ENCODE peak calls at places on chromosomes 11 and 22, in eight cellular contexts. K is prostate gland, X is HCT116, G is spleen, V is breast epithelium, R is suprapubic skin, M is HepG2, E is GM12891. N is an unnamed sample.

GRCh38 chr11:64665381-64665780 is 57.6 kb downstream of the NRXN2 start:
- DNase-seq in K (no peak), X (no peak), G (no peak), V (no peak), R (no peak), M (no peak), E (no peak), N (no peak)

GRCh38 chr22:22195265-22196017 is 49.1 kb upstream of the VPREB1 start:
- DNase-seq in K (peak), X (peak), G (peak), V (peak), R (no peak), M (peak), E (no peak), N (peak)

GRCh38 chr11:134282121-134283045 is 6.2 kb downstream of the GLB1L3 start:
- DNase-seq in K (no peak), X (no peak), G (no peak), V (no peak), R (no peak), M (no peak), E (no peak), N (no peak)

GRCh38 chr11:8913961-8914660 is 3.1 kb downstream of the AKIP1 start:
- DNase-seq in K (no peak), X (no peak), G (no peak), V (no peak), R (no peak), M (peak), E (no peak), N (peak)

GRCh38 chr11:88231894-88232482 is 56.7 kb upstream of the RAB38 start:
- DNase-seq in K (no peak), X (no peak), G (no peak), V (no peak), R (no peak), M (peak), E (peak), N (peak)

GRCh38 chr11:2164861-2165555 is 4.0 kb upstream of the INS start:
- DNase-seq in K (no peak), X (no peak), G (no peak), V (peak), R (no peak), M (no peak), E (no peak), N (no peak)

GRCh38 chr11:126212089-126212660 is 593 bp downstream of the FAM118B start:
- DNase-seq in K (no peak), X (no peak), G (no peak), V (no peak), R (no peak), M (no peak), E (no peak), N (peak)

GRCh38 chr11:133104014-133104753 is 428.1 kb downstream of the OPCML start:
- DNase-seq in K (no peak), X (no peak), G (no peak), V (no peak), R (no peak), M (no peak), E (no peak), N (no peak)

GRCh38 chr11:114307524-114308203 is 11.5 kb downstream of the NNMT start:
- DNase-seq in K (no peak), X (no peak), G (no peak), V (peak), R (peak), M (peak), E (no peak), N (peak)

GRCh38 chr22:17113600-17113999 is 7.6 kb downstream of the TMEM121B start:
- DNase-seq in K (no peak), X (no peak), G (peak), V (no peak), R (no peak), M (no peak), E (no peak), N (no peak)

GRCh38 chr11:45091563-45092392 is 54.7 kb upstream of the PRDM11 start:
- DNase-seq in K (no peak), X (no peak), G (peak), V (no peak), R (peak), M (no peak), E (no peak), N (peak)

GRCh38 chr22:40491990-40492631 is 121.7 kb downstream of the SGSM3 start:
- DNase-seq in K (no peak), X (no peak), G (no peak), V (no peak), R (no peak), M (no peak), E (peak), N (no peak)

GRCh38 chr11:57427692-57428082 is 766 bp upstream of the SLC43A3 start:
- DNase-seq in K (peak), X (no peak), G (no peak), V (peak), R (peak), M (no peak), E (no peak), N (no peak)

GRCh38 chr22:19598054-19598855 is 74.0 kb upstream of the CLDN5 start:
- DNase-seq in K (no peak), X (no peak), G (peak), V (no peak), R (no peak), M (no peak), E (no peak), N (no peak)

GRCh38 chr22:18929459-18929858 is 6.6 kb downstream of the PRODH start:
- DNase-seq in K (peak), X (no peak), G (no peak), V (no peak), R (no peak), M (no peak), E (no peak), N (no peak)

GRCh38 chr11:37230865-37231264 is 632.8 kb upstream of the RAG2 start:
- DNase-seq in K (no peak), X (no peak), G (no peak), V (no peak), R (no peak), M (no peak), E (no peak), N (no peak)

GRCh38 chr11:786235-787083 is 3.4 kb downstream of the CEND1 start:
- DNase-seq in K (no peak), X (no peak), G (no peak), V (no peak), R (no peak), M (no peak), E (no peak), N (no peak)

GRCh38 chr11:6693342-6694228 is 10.4 kb upstream of the MRPL17 start:
- DNase-seq in K (no peak), X (peak), G (no peak), V (no peak), R (no peak), M (no peak), E (no peak), N (peak)

GRCh38 chr11:119859684-119860083 is 130.7 kb upstream of the NECTIN1 start:
- DNase-seq in K (no peak), X (no peak), G (peak), V (no peak), R (no peak), M (no peak), E (no peak), N (no peak)

GRCh38 chr11:128422576-128423370 is 164.6 kb downstream of the ETS1 start:
- DNase-seq in K (no peak), X (no peak), G (peak), V (no peak), R (no peak), M (no peak), E (no peak), N (no peak)

GRCh38 chr11:90779098-90779497 is 556.2 kb upstream of the CHORDC1 start:
- DNase-seq in K (no peak), X (no peak), G (no peak), V (no peak), R (no peak), M (no peak), E (no peak), N (no peak)

GRCh38 chr22:44005524-44005923 is 18.6 kb upstream of the PARVB start:
- DNase-seq in K (no peak), X (no peak), G (no peak), V (no peak), R (no peak), M (no peak), E (no peak), N (no peak)

GRCh38 chr11:69385832-69386415 is 92.0 kb downstream of the MYEOV start:
- DNase-seq in K (no peak), X (no peak), G (peak), V (peak), R (peak), M (no peak), E (no peak), N (no peak)

GRCh38 chr22:32706149-32706548 is 95.4 kb upstream of the TIMP3 start:
- DNase-seq in K (no peak), X (no peak), G (no peak), V (no peak), R (no peak), M (no peak), E (no peak), N (no peak)

GRCh38 chr11:9076661-9077060 is 14.7 kb downstream of the SCUBE2 start:
- DNase-seq in K (peak), X (no peak), G (no peak), V (no peak), R (no peak), M (no peak), E (no peak), N (no peak)

GRCh38 chr11:75313457-75314272 is 37.8 kb downstream of the ARRB1 start:
- DNase-seq in K (no peak), X (no peak), G (no peak), V (no peak), R (no peak), M (no peak), E (no peak), N (peak)

GRCh38 chr11:110968348-110969062 is 256.3 kb upstream of the ARHGAP20 start:
- DNase-seq in K (no peak), X (no peak), G (no peak), V (no peak), R (no peak), M (no peak), E (no peak), N (no peak)

GRCh38 chr11:33402066-33402465 is 144.9 kb downstream of the HIPK3 start:
- DNase-seq in K (no peak), X (no peak), G (no peak), V (no peak), R (no peak), M (no peak), E (no peak), N (no peak)

GRCh38 chr11:14764213-14764898 is 120.8 kb downstream of the PDE3B start:
- DNase-seq in K (no peak), X (no peak), G (no peak), V (no peak), R (no peak), M (no peak), E (no peak), N (no peak)

GRCh38 chr11:67505605-67506396 is 638 bp upstream of the PITPNM1 start:
- DNase-seq in K (peak), X (peak), G (peak), V (peak), R (peak), M (peak), E (peak), N (peak)

GRCh38 chr22:31680764-31681624 is 19.0 kb upstream of the PISD start:
- DNase-seq in K (peak), X (no peak), G (no peak), V (no peak), R (no peak), M (no peak), E (no peak), N (no peak)

GRCh38 chr22:31681625-31682345 is 19.8 kb upstream of the PISD start:
- DNase-seq in K (no peak), X (no peak), G (no peak), V (no peak), R (no peak), M (no peak), E (no peak), N (no peak)

GRCh38 chr22:31682751-31683150 is 20.7 kb upstream of the PISD start:
- DNase-seq in K (no peak), X (no peak), G (no peak), V (no peak), R (no peak), M (no peak), E (no peak), N (no peak)

GRCh38 chr22:31678748-31679147 is 16.7 kb upstream of the PISD start:
- DNase-seq in K (no peak), X (no peak), G (no peak), V (no peak), R (no peak), M (no peak), E (no peak), N (no peak)

DNA sequence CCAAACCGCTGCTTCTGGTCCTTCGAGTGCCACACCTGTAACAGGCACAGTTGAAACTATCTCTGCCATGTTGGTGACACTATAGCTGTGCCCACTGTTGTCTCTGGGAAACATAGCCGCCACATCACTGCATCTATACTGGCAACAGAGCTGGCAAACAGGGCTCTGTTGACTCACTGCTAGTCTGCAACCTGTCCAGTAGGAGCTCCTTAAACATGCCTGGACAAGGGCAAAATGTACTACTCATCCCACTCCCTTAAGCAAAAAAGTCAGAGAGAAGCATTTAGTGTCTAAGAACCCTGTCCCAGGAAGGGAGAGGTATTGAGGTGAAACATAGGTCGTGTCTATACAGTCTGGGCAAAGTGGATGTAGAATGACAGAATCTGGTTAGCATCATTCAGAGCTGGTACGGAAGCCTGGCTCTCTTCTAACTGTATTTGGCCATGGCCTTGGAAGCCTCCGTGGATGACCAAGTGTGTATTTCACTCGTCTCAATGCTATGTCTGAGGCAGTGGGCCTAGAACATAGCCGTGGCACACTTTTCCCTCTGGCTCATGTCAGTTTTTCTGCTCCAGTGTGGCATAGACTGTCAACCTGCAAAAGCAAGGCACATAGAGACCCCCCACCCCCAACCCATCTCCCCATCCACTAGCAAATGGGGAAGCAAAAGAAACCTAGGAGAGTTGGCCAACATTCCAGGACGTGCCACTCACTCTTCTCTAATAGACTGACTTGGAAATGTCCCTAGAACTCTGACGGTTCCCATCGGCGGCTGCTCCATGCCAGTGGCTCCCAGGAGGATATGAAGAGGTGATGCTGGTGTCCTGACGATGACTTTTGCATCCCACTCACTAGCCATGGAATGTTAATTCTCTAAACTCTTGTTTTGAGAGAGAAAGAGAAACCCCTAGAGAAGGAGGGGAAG is 21.4 kb upstream of the PISD start:
- DNase-seq in K (peak), X (no peak), G (no peak), V (no peak), R (no peak), M (no peak), E (no peak), N (no peak)
- TF ChIP-seq POLR2AphosphoS5 in K (peak), X (no peak), G (no peak), V (no peak), R (no peak), M (no peak), E (no peak), N (no peak)

GRCh38 chr11:103637250-103637649 is 399.2 kb upstream of the DDI1 start:
- DNase-seq in K (no peak), X (no peak), G (no peak), V (no peak), R (no peak), M (no peak), E (no peak), N (peak)

GRCh38 chr11:103631841-103632240 is 404.6 kb upstream of the DDI1 start:
- DNase-seq in K (no peak), X (no peak), G (no peak), V (no peak), R (no peak), M (no peak), E (no peak), N (peak)

GRCh38 chr11:103636232-103636631 is 400.2 kb upstream of the DDI1 start:
- DNase-seq in K (no peak), X (no peak), G (no peak), V (no peak), R (no peak), M (no peak), E (no peak), N (no peak)

GRCh38 chr11:103633037-103633788 is 403.2 kb upstream of the DDI1 start:
- DNase-seq in K (no peak), X (no peak), G (no peak), V (no peak), R (no peak), M (no peak), E (no peak), N (peak)

DNA sequence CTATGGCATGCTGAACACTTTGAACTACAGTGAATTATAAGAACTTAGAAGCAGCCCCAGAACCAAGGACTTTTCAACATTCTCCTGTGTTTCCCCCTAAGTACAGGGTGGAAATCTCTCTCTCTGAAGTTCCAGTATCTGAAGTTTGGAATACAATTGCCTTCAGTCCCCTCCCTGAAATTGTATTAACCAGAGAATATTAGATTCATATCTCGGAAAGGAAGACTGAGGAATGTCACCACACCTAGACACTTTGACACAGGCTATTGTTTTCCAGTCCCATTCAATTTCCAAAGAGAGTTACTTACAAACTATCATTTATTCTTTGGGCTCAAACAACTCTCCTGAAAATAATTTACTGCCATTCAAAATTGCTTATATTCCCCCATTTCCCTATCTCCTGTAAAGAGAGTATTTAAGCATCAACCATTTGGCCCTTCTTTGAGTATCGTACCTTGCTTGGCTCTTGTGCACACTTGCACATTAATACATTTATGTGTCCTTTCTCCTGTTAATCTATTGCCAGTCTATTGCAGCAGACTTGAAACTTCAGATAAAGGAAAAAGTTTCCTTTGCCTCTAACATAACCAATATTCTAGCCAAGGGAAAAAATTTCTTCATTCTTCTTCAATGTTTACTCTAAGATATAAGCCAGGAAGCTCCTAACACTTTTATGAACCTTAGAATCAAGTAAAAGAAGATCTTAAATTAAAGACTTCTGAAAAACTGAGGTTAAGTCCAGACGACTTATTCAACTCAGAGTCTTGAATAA is 402.4 kb upstream of the DDI1 start:
- DNase-seq in K (no peak), X (no peak), G (no peak), V (no peak), R (no peak), M (no peak), E (no peak), N (peak)
- TF ChIP-seq POLR2AphosphoS5 in K (no peak), X (no peak), G (no peak), V (no peak), R (no peak), M (no peak), E (no peak), N (no peak)

GRCh38 chr11:102007567-102008437 is 39.4 kb upstream of the CFAP300 start:
- DNase-seq in K (peak), X (peak), G (no peak), V (no peak), R (no peak), M (peak), E (no peak), N (peak)
- TF ChIP-seq POLR2AphosphoS5 in K (peak), X (no peak), G (no peak), V (no peak), R (no peak), M (no peak), E (no peak), N (no peak)

DNA sequence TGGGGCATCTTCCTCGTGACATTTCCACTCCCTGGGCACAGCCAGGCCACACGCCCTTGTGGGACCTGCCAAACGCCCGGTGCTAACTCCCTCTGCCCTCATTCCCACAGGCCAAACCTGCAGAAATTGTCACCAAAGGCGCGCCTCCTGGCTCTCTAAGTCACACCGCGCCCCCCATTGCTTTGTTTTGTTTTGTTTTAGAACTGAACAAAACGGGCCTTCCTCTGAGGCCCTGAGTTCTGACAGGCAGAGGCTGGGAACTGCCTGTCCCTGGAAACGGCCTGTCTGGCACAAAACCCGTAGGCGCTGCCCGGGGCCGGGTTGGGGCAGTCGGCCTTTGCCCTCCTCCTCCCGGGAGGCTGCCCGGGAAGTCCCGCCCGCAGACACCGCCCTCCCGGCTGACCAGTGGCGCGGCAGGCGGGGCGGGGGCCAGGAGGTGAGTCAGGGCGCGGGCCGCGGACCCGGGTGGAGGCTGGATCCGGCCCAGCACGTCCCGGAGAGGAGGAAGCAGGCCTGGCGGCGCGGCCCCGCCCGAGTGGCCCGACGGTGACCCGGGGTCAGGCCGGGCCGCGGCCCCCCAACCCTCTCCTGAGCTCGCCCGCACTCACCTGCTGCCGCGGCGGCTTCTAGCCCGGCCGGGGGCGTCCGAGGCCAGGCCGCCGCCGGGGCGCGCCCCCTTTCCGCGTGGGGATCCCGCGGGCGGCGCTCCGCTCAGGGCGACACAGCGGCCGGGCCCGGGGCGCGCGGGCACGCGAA is 465 bp downstream of the SUN2 start:
- DNase-seq in K (peak), X (no peak), G (peak), V (peak), R (peak), M (peak), E (no peak), N (peak)
- TF ChIP-seq POLR2AphosphoS5 in K (peak), X (peak), G (peak), V (peak), R (peak), M (peak), E (no peak), N (peak)

DNA sequence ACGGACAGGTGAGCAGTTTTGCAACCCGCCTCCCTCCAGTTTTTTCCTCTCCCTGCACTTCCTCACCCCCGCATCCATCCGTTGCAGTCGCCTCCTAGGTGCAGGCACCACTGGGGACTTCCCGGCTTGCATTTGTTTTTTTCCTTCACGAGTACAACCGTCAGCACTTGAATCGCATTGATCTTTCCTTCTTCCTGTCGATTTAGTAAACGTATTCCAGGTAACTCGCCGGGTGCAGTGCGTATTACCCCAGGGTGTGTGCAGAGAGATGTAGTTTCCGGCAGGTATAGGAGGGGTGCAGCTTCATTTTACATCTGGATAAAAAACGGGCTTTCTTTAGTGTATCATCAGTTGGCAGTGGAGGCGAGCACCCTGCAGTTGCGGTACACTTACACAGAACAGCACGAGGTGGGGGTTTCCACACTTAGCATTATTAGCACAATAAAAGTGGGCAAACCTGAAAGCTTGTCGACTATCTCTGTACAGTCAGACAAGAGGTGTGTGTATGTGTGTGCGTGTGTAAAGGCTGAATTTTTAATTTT is at the start of gene SORL1-AS1:
- DNase-seq in K (no peak), X (no peak), G (no peak), V (no peak), R (no peak), M (no peak), E (no peak), N (no peak)
- TF ChIP-seq POLR2AphosphoS5 in K (peak), X (no peak), G (no peak), V (no peak), R (no peak), M (no peak), E (peak), N (no peak)

N was measured in endothelial cell of umbilical vein.